ENCODE peak calls at places on chromosomes 1 and 21, in eight cellular contexts. R is uterus, Y is neuronal stem cell, N is IMR-90, X is OCI-LY7, M is endothelial cell of umbilical vein, U is Peyer's patch, P is mammary epithelial cell. J is an unnamed sample. For H3K9me3 and H3K36me3, the result is how much of the 10 kb centered on the place peaks cover.

GRCh38 chr1:4935807-4936206 is 281.4 kb downstream of the AJAP1 start:
- DNase-seq in Y (no peak), N (no peak), P (no peak), R (no peak), U (no peak), X (no peak), M (no peak), J (no peak)

GRCh38 chr1:244653439-244654283 is 735 bp downstream of the DESI2 start:
- DNase-seq in R (no peak), Y (peak), U (no peak), P (peak), M (peak), X (peak), N (peak), J (peak)

GRCh38 chr1:198118136-198118535 is 38.7 kb upstream of the NEK7 start:
- DNase-seq in N (peak), P (peak), X (no peak), M (peak), R (peak), U (no peak), Y (no peak), J (peak)

GRCh38 chr1:10939654-10940450 is 72.6 kb upstream of the TARDBP start:
- DNase-seq in Y (no peak), U (no peak), R (no peak), N (peak), X (peak), P (no peak), M (no peak), J (no peak)

GRCh38 chr1:224127925-224128819 is 14.3 kb downstream of the FBXO28 start:
- DNase-seq in R (no peak), P (peak), U (no peak), Y (no peak), X (no peak), M (no peak), N (peak), J (no peak)

GRCh38 chr21:40070871-40071270 is 203.6 kb downstream of the PCP4 start:
- DNase-seq in P (peak), X (no peak), U (no peak), R (no peak), M (no peak), N (no peak), Y (no peak), J (no peak)

GRCh38 chr21:30256100-30256499 is 26.6 kb downstream of the KRTAP24-1 start:
- DNase-seq in M (no peak), N (no peak), X (no peak), P (peak), R (no peak), U (no peak), Y (no peak), J (no peak)

GRCh38 chr1:155091071-155092051 is 12.7 kb downstream of the EFNA3 start:
- DNase-seq in R (peak), X (peak), Y (peak), U (peak), N (peak), P (peak), M (peak), J (peak)

GRCh38 chr1:205044745-205045144 is 1.7 kb downstream of the CNTN2 start:
- DNase-seq in P (no peak), R (no peak), Y (no peak), U (no peak), N (no peak), M (no peak), X (no peak), J (no peak)

GRCh38 chr1:200869753-200870391 is 2.9 kb upstream of the GPR25 start:
- DNase-seq in X (peak), Y (no peak), P (no peak), U (no peak), M (no peak), N (no peak), R (no peak), J (no peak)

GRCh38 chr1:43573066-43573799 is 42.5 kb downstream of the PTPRF start:
- DNase-seq in U (no peak), X (no peak), P (no peak), Y (no peak), N (no peak), R (no peak), M (no peak), J (no peak)

GRCh38 chr1:166730299-166730888 is 108.9 kb upstream of the POGK start:
- DNase-seq in R (no peak), N (no peak), Y (no peak), P (peak), M (no peak), X (no peak), U (no peak), J (no peak)
- H3K9me3 ChIP-seq in R (under half), N (under half), Y (under half), P (under half), M (under half), X (under half), U (under half), J (under half)

GRCh38 chr21:46221664-46222435 is 6.7 kb downstream of the LSS start:
- DNase-seq in N (no peak), Y (no peak), P (no peak), U (peak), R (no peak), X (no peak), M (no peak), J (no peak)
- H3K36me3 ChIP-seq in N (under half), Y (half or more), P (under half), U (half or more), R (under half), X (under half), M (under half), J (half or more)

DNA sequence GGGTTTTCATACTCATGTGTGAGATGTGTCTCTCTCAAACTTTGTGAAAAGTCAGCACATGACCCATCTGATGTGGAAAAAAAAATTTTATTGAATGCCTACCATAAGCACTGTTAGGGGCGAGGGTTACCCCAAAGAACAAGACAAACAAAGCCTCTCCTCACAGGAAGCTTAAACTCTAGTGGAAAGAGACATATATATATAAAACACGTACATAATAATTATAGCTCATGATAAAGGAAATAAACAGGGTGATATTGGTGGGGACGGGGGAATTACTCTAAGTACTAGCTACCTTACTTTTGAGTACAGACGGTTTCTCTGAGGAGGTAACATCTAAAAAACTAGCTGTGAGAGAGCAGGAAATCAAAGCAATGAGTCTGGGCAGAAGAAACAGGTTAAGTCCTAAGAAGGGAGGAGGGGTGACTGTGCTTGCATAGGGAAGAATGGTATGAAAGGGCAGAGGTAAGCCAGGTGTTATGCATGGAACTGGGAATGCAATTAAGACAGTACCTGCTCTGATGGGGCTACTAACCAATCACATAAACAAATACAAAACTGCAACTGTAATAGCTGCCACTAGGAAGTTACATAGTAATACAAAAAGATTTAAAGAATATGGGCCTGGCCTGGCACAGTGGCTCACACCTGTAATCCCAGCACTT is 4.5 kb downstream of the LIN9 start:
- DNase-seq in Y (no peak), R (no peak), X (peak), P (no peak), M (no peak), N (no peak), U (no peak), J (no peak)
- H3K9me3 ChIP-seq in Y (under half), R (under half), X (under half), P (under half), M (under half), N (under half), U (under half), J (under half)

GRCh38 chr1:54867717-54868057 is 19.3 kb downstream of the DHCR24 start:
- DNase-seq in N (no peak), Y (no peak), M (no peak), R (no peak), U (no peak), P (no peak), X (no peak), J (no peak)

GRCh38 chr1:54865238-54866073 is 21.5 kb downstream of the DHCR24 start:
- DNase-seq in N (no peak), U (no peak), R (no peak), Y (no peak), X (no peak), P (no peak), M (no peak), J (no peak)

GRCh38 chr1:54866801-54867716 is 19.9 kb downstream of the DHCR24 start:
- DNase-seq in P (no peak), N (no peak), Y (no peak), M (no peak), U (no peak), R (no peak), X (no peak), J (no peak)

GRCh38 chr1:54863267-54863665 is 23.7 kb downstream of the DHCR24 start:
- DNase-seq in M (no peak), N (no peak), Y (no peak), X (no peak), P (no peak), R (no peak), U (no peak), J (no peak)

DNA sequence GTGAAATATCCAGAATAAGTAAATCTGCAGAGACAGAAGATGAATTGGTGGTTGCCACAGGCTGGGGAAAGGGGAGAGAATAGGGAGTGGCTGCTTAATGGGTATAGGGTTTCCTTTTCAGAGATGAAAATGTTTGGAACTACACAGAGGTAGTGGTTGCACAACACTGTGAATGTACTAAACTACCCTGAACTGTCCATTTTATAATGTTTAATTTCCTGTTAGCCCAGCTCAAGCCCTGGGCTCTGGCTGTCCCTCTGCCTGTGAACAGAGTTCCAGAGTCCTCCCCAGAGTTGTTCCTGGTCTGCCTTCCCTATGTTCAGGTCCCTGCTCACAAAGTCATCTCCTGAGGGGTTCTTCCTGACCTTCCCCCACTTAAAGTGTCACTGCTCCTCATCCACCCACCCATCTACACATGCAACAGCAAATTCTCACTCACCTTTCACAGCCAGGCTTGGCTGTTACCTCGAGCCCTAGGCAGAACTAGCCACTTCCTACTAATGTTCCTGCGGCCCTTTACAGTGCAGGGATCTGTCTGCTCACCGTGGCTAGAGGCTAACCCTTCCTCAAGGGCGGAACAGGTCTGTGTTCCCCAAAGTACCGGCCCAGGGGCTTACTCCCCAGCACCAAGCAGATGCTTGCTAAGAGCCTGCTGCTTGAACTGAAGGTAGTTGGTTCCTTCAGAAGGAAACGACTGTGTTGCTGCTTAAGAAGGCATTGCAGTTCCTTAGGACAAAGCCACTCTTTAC is 22.4 kb downstream of the DHCR24 start:
- DNase-seq in Y (no peak), P (no peak), N (no peak), R (no peak), M (no peak), X (no peak), U (no peak), J (peak)
- H3K36me3 ChIP-seq in Y (half or more), P (half or more), N (under half), R (under half), M (under half), X (half or more), U (half or more), J (half or more)

GRCh38 chr1:61071205-61071830 is 11.0 kb upstream of the NFIA start:
- DNase-seq in M (no peak), N (no peak), Y (no peak), R (no peak), P (no peak), U (no peak), X (no peak), J (no peak)
- H3K9me3 ChIP-seq in M (under half), N (under half), Y (under half), R (under half), P (under half), U (under half), X (under half), J (under half)

GRCh38 chr1:21828075-21828474 is 16.0 kb downstream of the LDLRAD2 start:
- DNase-seq in P (no peak), X (no peak), U (no peak), N (no peak), Y (no peak), R (no peak), M (no peak), J (no peak)
- H3K36me3 ChIP-seq in P (under half), X (under half), U (half or more), N (half or more), Y (half or more), R (under half), M (half or more), J (half or more)

GRCh38 chr1:3338725-3339070 is 115.8 kb upstream of the ARHGEF16 start:
- DNase-seq in N (no peak), X (no peak), U (no peak), P (no peak), R (no peak), M (no peak), Y (no peak), J (no peak)

GRCh38 chr1:3342960-3343359 is 111.5 kb upstream of the ARHGEF16 start:
- DNase-seq in X (no peak), M (no peak), P (no peak), Y (no peak), U (no peak), R (no peak), N (no peak), J (no peak)

GRCh38 chr1:3339856-3340255 is 114.6 kb upstream of the ARHGEF16 start:
- DNase-seq in U (no peak), R (no peak), P (no peak), Y (no peak), X (no peak), M (no peak), N (no peak), J (no peak)

GRCh38 chr1:3340548-3341235 is 113.8 kb upstream of the ARHGEF16 start:
- DNase-seq in P (no peak), X (no peak), Y (no peak), M (no peak), N (no peak), R (no peak), U (no peak), J (no peak)

GRCh38 chr1:3341236-3341994 is 113.0 kb upstream of the ARHGEF16 start:
- DNase-seq in R (no peak), U (no peak), X (no peak), M (no peak), P (no peak), N (no peak), Y (no peak), J (no peak)
- H3K9me3 ChIP-seq in R (under half), U (under half), X (under half), M (under half), P (under half), N (under half), Y (under half), J (under half)

DNA sequence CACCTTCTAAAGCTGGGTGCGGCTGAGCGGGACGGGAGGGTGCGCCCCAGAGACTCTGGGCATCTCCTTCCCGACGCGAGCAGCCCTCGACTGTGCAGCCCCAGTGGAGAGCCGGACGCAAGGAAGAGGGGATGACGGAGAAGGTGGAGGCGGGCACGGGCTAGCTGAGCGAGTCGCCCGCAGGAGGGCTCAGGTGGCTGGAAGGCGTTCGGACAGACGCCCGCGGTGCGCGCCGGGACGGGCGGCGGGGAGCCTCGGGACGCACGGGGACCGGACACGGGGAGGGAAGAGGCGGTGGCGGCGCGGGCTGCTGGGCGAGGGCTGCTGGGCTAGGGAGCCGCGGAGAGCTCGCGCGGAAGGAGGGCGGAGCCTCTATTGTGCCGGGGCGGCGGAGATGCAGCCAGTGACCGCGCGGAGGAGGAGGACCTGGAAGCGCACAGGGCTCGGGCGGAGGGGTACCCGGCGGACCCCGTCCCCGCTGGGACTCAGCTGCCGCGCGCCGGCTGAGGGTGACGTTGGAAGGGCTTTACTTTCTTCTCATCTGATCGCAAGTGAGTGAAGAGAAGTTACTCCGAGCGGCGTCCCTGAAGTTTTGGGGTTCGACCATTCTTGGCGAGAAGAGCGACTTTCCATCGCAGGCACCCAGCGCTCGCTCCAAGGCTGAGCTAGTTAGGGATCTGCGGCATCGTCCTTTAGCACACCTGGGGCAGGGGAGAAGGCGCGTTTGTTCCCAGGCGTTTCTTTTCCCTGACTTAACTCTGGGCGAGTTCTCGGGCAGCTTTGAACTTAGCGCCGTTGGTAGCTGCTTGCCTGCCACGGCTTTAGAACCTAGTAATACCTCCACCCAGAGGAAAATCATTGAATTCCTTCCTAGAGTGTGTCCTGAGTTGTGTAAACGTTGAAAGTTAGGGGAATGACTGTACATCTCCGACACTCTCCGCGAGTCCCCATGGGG is at the start of gene OLFML2B:
- DNase-seq in M (peak), N (peak), R (peak), Y (peak), P (peak), U (peak), X (no peak), J (peak)
- H3K36me3 ChIP-seq in M (under half), N (under half), R (under half), Y (under half), P (under half), U (under half), X (under half), J (under half)

GRCh38 chr21:9739240-9739639 is 782.1 kb upstream of the TPTE start:
- DNase-seq in R (no peak), Y (no peak), X (no peak), M (no peak), P (no peak), U (no peak), N (no peak), J (no peak)

GRCh38 chr21:9738527-9738926 is 782.9 kb upstream of the TPTE start:
- DNase-seq in P (no peak), X (no peak), R (no peak), Y (no peak), U (no peak), M (no peak), N (no peak), J (no peak)

GRCh38 chr21:9735421-9735961 is 785.9 kb upstream of the TPTE start:
- DNase-seq in M (no peak), Y (no peak), R (no peak), X (no peak), P (no peak), U (no peak), N (no peak), J (no peak)

GRCh38 chr21:9737871-9738520 is 783.4 kb upstream of the TPTE start:
- DNase-seq in R (no peak), P (no peak), Y (no peak), X (no peak), U (no peak), N (no peak), M (no peak), J (no peak)

DNA sequence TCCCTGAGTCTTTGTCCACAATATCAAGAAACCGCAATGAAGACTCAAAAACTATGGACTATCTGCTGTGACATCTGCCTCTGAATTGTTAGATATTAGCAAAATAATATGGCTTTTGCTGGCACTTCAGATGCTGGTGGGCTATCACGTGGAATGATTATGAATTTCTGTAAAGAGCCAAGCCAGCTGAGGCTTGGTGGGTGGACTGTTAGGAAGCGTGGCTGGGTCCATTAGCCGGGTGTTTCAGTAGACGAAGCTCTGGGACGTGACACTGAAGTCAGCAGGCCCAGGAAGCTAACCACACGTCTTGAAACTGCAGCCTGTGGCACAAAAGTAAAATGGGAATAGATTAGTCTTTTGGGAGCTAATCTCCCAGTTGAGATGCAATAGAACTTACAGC is 780.0 kb upstream of the TPTE start:
- DNase-seq in P (no peak), N (no peak), U (no peak), Y (no peak), X (no peak), R (no peak), M (no peak), J (no peak)
- H3K9me3 ChIP-seq in P (half or more), N (under half), U (under half), Y (under half), X (under half), R (under half), M (under half), J (under half)

GRCh38 chr21:41899431-41900202 is 20.5 kb upstream of the PRDM15 start:
- DNase-seq in X (no peak), Y (no peak), P (no peak), N (no peak), M (no peak), R (no peak), U (no peak), J (no peak)
- H3K36me3 ChIP-seq in X (under half), Y (under half), P (under half), N (under half), M (under half), R (under half), U (under half), J (half or more)

J was measured in tibial artery.